ENCODE peak calls at places on chromosomes 7 and 10, in four cellular contexts. C is T-helper 1 cell, Z is GM20000, L is HT1080. K is an unnamed sample.

GRCh38 chr7:53656881-53657280 is 621.4 kb downstream of the POM121L12 start:
- DNase-seq in Z (no peak), L (peak), C (no peak), K (no peak)

GRCh38 chr7:110804501-110804900 is 286.4 kb upstream of the LRRN3 start:
- DNase-seq in Z (no peak), C (no peak), L (no peak), K (no peak)

GRCh38 chr10:119538632-119539358 is 3.7 kb downstream of the RGS10 start:
- DNase-seq in L (no peak), C (no peak), Z (no peak), K (no peak)

GRCh38 chr7:44727346-44728262 is 21.0 kb upstream of the ZMIZ2 start:
- DNase-seq in Z (peak), L (peak), C (no peak), K (peak)

GRCh38 chr10:9147475-9147874 is 1093.0 kb downstream of the GATA3 start:
- DNase-seq in L (no peak), C (no peak), Z (no peak), K (no peak)

GRCh38 chr7:102089175-102090098 is 197.2 kb upstream of the SH2B2 start:
- DNase-seq in L (no peak), Z (no peak), C (no peak), K (no peak)

GRCh38 chr10:117884088-117884487 is 162.7 kb downstream of the RAB11FIP2 start:
- DNase-seq in L (no peak), Z (no peak), C (no peak), K (no peak)

GRCh38 chr7:26449175-26450165 is 157.8 kb downstream of the SNX10 start:
- DNase-seq in L (peak), Z (no peak), C (no peak), K (peak)

GRCh38 chr10:130190065-130190736 is 54.0 kb downstream of the GLRX3 start:
- DNase-seq in L (peak), C (peak), Z (peak), K (peak)

GRCh38 chr10:34297551-34298370 is 517.3 kb downstream of the PARD3 start:
- DNase-seq in C (no peak), Z (no peak), L (no peak), K (no peak)

GRCh38 chr7:46603296-46603701 is 682.2 kb upstream of the IGFBP3 start:
- DNase-seq in L (no peak), Z (no peak), C (no peak), K (no peak)

GRCh38 chr10:112166800-112167199 is 16.8 kb downstream of the GPAM start:
- DNase-seq in Z (no peak), L (no peak), C (no peak), K (no peak)

GRCh38 chr7:159149488-159149887 is 4.8 kb upstream of the VIPR2 start:
- DNase-seq in C (no peak), L (no peak), Z (no peak), K (no peak)

GRCh38 chr10:27822286-27822685 is 76.7 kb upstream of the MKX start:
- DNase-seq in C (no peak), Z (no peak), L (no peak), K (no peak)

GRCh38 chr10:18886102-18886501 is 162.5 kb upstream of the MALRD1 start:
- DNase-seq in L (peak), Z (no peak), C (no peak), K (peak)

GRCh38 chr10:64385355-64385754 is 864.2 kb downstream of the REEP3 start:
- DNase-seq in C (no peak), Z (no peak), L (no peak), K (no peak)

K was measured in H4.